ENCODE peak calls at places on chromosomes 1 and 21, in seven cellular contexts. F is activated T-helper 1 cell treated with anti-CD3 and anti-CD28 coated beads, Interleukin-2, amount 50 U/mL, for 16 hours; M is AG10803; Z is central memory CD4-positive, alpha-beta T cell; B is type B pancreatic cell; J is astrocyte; I is NCI-H226. V is an unnamed sample.

GRCh38 chr1:5910666-5911065 is 81.6 kb downstream of the NPHP4 start:
- DNase-seq in M (no peak), Z (no peak), B (peak), I (no peak), J (no peak), F (no peak), V (no peak)

GRCh38 chr1:183471748-183472487 is 381 bp upstream of the SMG7 start:
- DNase-seq in B (peak), J (peak), I (peak), M (peak), F (peak), Z (peak), V (peak)

GRCh38 chr1:168312718-168313604 is 32.3 kb downstream of the TBX19 start:
- DNase-seq in I (peak), J (no peak), M (no peak), B (no peak), Z (no peak), F (no peak), V (no peak)

GRCh38 chr1:186498695-186499389 is 37.9 kb upstream of the PDC start:
- DNase-seq in J (peak), F (no peak), M (peak), Z (no peak), I (peak), B (no peak), V (no peak)

GRCh38 chr1:90508376-90509167 is 208.5 kb downstream of the BARHL2 start:
- DNase-seq in F (no peak), I (no peak), M (no peak), J (no peak), Z (no peak), B (no peak), V (no peak)

GRCh38 chr21:26674324-26674723 is 101.2 kb upstream of the CYYR1 start:
- DNase-seq in I (no peak), M (no peak), Z (no peak), B (no peak), J (no peak), F (no peak), V (no peak)

GRCh38 chr1:87806377-87807094 is 477.9 kb downstream of the LMO4 start:
- DNase-seq in M (no peak), F (no peak), Z (no peak), J (no peak), B (no peak), I (no peak), V (no peak)

GRCh38 chr1:187817782-187818181 is 989.0 kb downstream of the PLA2G4A start:
- DNase-seq in I (no peak), B (no peak), Z (no peak), J (no peak), F (no peak), M (no peak), V (no peak)

V was measured in frontal cortex.